ENCODE peak calls at places on chromosomes 5 and 9, in six cellular contexts. C is SK-N-SH, P is H1, S is HepG2, U is K562, R is GM12878. E is an unnamed sample.

GRCh38 chr9:109919736-109920408 is 139.9 kb downstream of the PALM2AKAP2 start:
- DNase-seq in C (no peak), P (no peak), S (no peak), U (no peak), R (no peak), E (no peak)

GRCh38 chr9:23826120-23826629 is at the start of gene ELAVL2:
- DNase-seq in C (peak), P (peak), S (no peak), U (no peak), R (peak), E (no peak)

GRCh38 chr9:74783408-74783807 is 104.3 kb downstream of the TRPM6 start:
- DNase-seq in C (no peak), P (no peak), S (no peak), U (no peak), R (no peak), E (no peak)

GRCh38 chr5:173340451-173340850 is 12.2 kb upstream of the STC2 start:
- DNase-seq in C (no peak), P (no peak), S (no peak), U (no peak), R (no peak), E (no peak)

GRCh38 chr9:4665357-4665756 is 923 bp downstream of the SPATA6L start:
- DNase-seq in C (peak), P (no peak), S (no peak), U (no peak), R (no peak), E (no peak)

GRCh38 chr9:99181621-99182020 is 40.1 kb downstream of the ALG2 start:
- DNase-seq in C (no peak), P (no peak), S (no peak), U (no peak), R (peak), E (no peak)

GRCh38 chr9:72168075-72168474 is 18.8 kb downstream of the GDA start:
- DNase-seq in C (no peak), P (no peak), S (no peak), U (no peak), R (no peak), E (no peak)

GRCh38 chr9:33007755-33008154 is 6.3 kb upstream of the APTX start:
- DNase-seq in C (no peak), P (no peak), S (no peak), U (no peak), R (no peak), E (no peak)

GRCh38 chr5:98872679-98873078 is 56.1 kb downstream of the CHD1 start:
- DNase-seq in C (no peak), P (no peak), S (no peak), U (no peak), R (no peak), E (no peak)

GRCh38 chr5:53041071-53041692 is 52.0 kb downstream of the ITGA2 start:
- DNase-seq in C (no peak), P (no peak), S (no peak), U (no peak), R (peak), E (no peak)

GRCh38 chr5:125245216-125245615 is 498.8 kb upstream of the ZNF608 start:
- DNase-seq in C (no peak), P (no peak), S (no peak), U (no peak), R (no peak), E (no peak)

GRCh38 chr5:82348749-82349148 is 70.6 kb upstream of the RPS23 start:
- DNase-seq in C (no peak), P (no peak), S (no peak), U (no peak), R (no peak), E (no peak)

GRCh38 chr5:109199294-109199693 is 210.5 kb downstream of the PJA2 start:
- DNase-seq in C (no peak), P (no peak), S (no peak), U (no peak), R (no peak), E (no peak)

GRCh38 chr5:78600656-78601452 is 47.7 kb downstream of the LHFPL2 start:
- DNase-seq in C (no peak), P (no peak), S (no peak), U (no peak), R (no peak), E (no peak)

GRCh38 chr5:148206620-148207019 is 3.8 kb downstream of the SPINK6 start:
- DNase-seq in C (no peak), P (no peak), S (no peak), U (no peak), R (no peak), E (no peak)

GRCh38 chr5:50807661-50808060 is 141.2 kb downstream of the PARP8 start:
- DNase-seq in C (no peak), P (no peak), S (no peak), U (no peak), R (no peak), E (no peak)

GRCh38 chr5:2205185-2205585 is 322.5 kb upstream of the IRX4 start:
- DNase-seq in C (no peak), P (no peak), S (no peak), U (no peak), R (no peak), E (no peak)

GRCh38 chr9:34961574-34962480 is 3.7 kb downstream of the PHF24 start:
- DNase-seq in C (no peak), P (no peak), S (no peak), U (no peak), R (no peak), E (no peak)

GRCh38 chr9:107870221-107870620 is 380.7 kb upstream of the KLF4 start:
- DNase-seq in C (no peak), P (no peak), S (no peak), U (no peak), R (no peak), E (no peak)

GRCh38 chr5:174935854-174936474 is 211.6 kb downstream of the MSX2 start:
- DNase-seq in C (peak), P (peak), S (peak), U (peak), R (no peak), E (peak)

GRCh38 chr5:68872088-68872842 is 221.5 kb upstream of the SLC30A5 start:
- DNase-seq in C (peak), P (no peak), S (no peak), U (no peak), R (no peak), E (no peak)

GRCh38 chr5:134153657-134154056 is 23.1 kb downstream of the SKP1 start:
- DNase-seq in C (no peak), P (no peak), S (no peak), U (no peak), R (no peak), E (no peak)

GRCh38 chr5:39941436-39941835 is 516.7 kb upstream of the DAB2 start:
- DNase-seq in C (no peak), P (no peak), S (no peak), U (no peak), R (no peak), E (no peak)

GRCh38 chr5:141948812-141949211 is 9.2 kb downstream of the PCDH12 start:
- DNase-seq in C (no peak), P (no peak), S (no peak), U (no peak), R (no peak), E (no peak)

GRCh38 chr9:96453625-96454024 is 3.7 kb downstream of the HABP4 start:
- DNase-seq in C (peak), P (no peak), S (peak), U (no peak), R (no peak), E (no peak)

GRCh38 chr5:135246605-135246922 is 152.5 kb downstream of the MACROH2A1 start:
- DNase-seq in C (no peak), P (no peak), S (no peak), U (no peak), R (no peak), E (no peak)

GRCh38 chr9:34380511-34381315 is 4.0 kb upstream of the MYORG start:
- DNase-seq in C (peak), P (no peak), S (peak), U (peak), R (no peak), E (no peak)

GRCh38 chr9:9392755-9393154 is 1220.0 kb downstream of the PTPRD start:
- DNase-seq in C (no peak), P (no peak), S (no peak), U (no peak), R (no peak), E (no peak)

GRCh38 chr9:92807757-92808725 is 43.4 kb upstream of the BICD2 start:
- DNase-seq in C (peak), P (no peak), S (no peak), U (no peak), R (no peak), E (no peak)

GRCh38 chr5:142609142-142609541 is 76.7 kb downstream of the FGF1 start:
- DNase-seq in C (no peak), P (no peak), S (no peak), U (no peak), R (no peak), E (no peak)

GRCh38 chr5:20500501-20500900 is 512.5 kb upstream of the CDH18 start:
- DNase-seq in C (no peak), P (no peak), S (no peak), U (no peak), R (no peak), E (no peak)

GRCh38 chr5:1005904-1006655 is 2.5 kb upstream of the NKD2 start:
- DNase-seq in C (no peak), P (no peak), S (no peak), U (no peak), R (no peak), E (no peak)

GRCh38 chr9:16828335-16829281 is 41.9 kb downstream of the BNC2 start:
- DNase-seq in C (peak), P (no peak), S (no peak), U (no peak), R (no peak), E (no peak)

DNA sequence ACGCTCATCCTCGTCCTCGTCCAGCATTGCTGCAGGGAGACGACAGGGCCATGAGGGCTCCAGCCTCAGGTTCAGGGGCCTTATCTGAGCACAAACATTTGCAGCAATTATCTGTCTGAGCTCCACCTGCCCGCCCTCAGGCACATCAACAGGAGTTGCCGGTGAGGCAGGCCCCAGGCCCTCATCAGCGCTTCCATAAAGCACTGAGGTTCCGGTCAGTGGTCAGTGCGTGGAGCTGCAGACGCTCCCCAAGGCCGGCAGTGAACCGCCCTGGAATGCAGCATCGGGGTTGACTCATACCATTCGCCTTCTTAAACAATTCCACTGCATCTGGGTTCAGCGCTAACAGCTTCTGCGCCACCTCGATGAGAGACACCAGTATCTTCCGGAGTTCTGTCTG is 15.2 kb downstream of the UBAC1 start:
- DNase-seq in C (no peak), P (no peak), S (no peak), U (no peak), R (no peak), E (no peak)
- TF ChIP-seq MAX in C (no peak), P (no peak), S (no peak), U (no peak), R (no peak), E (no peak)

GRCh38 chr9:93905473-93906133 is 49.6 kb downstream of the BARX1 start:
- DNase-seq in C (no peak), P (no peak), S (no peak), U (no peak), R (no peak), E (no peak)
- TF ChIP-seq YY1 in C (no peak), P (no peak), S (no peak), U (no peak), R (no peak), E (no peak)

DNA sequence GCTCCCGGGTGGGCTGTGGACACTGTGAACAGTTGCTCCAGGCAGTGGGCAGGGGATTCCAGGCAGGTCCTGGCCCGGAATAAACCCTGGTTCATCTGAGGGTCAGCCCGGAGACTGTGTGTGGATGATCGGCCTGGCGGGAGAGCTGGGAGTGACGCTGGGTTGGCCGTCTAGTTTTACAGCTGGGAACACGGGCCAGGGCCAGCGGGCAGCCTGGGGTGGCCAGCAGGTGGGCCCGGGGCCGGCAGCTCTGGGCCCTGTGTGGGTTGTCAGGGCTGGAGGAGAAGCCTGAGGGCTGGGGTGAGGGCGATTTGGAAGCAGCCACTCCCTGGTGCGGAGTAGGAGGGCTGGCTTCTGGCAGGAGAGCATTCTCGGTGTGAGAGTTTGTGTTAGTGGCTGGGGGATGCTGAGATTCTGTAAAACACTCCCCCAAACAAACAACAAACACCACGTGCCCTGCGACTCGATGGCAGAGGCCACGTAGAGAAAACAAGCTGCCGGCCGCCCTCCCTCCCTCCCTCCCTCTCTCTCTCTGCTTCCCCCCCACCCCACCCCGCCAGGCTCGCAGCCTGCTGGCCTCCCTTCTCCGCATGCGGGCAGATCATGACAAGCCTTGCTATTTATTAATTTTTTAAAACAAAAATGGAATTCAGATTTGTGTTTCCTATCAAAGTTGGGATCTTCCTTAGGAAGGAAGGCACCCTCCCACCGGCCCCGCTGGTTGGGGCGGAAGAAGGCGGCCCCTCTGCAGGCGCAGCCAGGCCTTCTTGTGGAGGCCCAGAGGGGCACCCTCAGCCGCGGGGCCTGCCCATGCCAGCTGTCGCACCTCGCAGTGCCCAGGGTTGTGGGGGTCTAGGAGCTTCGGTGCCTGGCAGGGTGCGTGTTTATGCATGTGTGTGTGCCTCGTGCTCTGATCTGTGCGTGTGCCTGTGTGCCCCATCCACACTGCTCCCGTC is 49.5 kb downstream of the RXRA start:
- DNase-seq in C (peak), P (no peak), S (no peak), U (peak), R (no peak), E (no peak)
- H3K9ac ChIP-seq in C (no peak), P (no peak), S (no peak), U (peak), R (no peak), E (no peak)

GRCh38 chr5:139459451-139459934 is 3.0 kb downstream of the ECSCR start:
- DNase-seq in C (peak), P (no peak), S (peak), U (no peak), R (peak), E (no peak)

GRCh38 chr5:139458580-139459407 is 3.7 kb downstream of the ECSCR start:
- DNase-seq in C (no peak), P (no peak), S (no peak), U (no peak), R (peak), E (no peak)

GRCh38 chr5:139461698-139462097 is 845 bp downstream of the ECSCR start:
- DNase-seq in C (peak), P (no peak), S (no peak), U (no peak), R (no peak), E (no peak)

GRCh38 chr5:139461176-139461575 is 1.4 kb downstream of the ECSCR start:
- DNase-seq in C (no peak), P (no peak), S (no peak), U (no peak), R (no peak), E (no peak)

GRCh38 chr5:139460457-139460856 is 2.1 kb downstream of the ECSCR start:
- DNase-seq in C (no peak), P (no peak), S (no peak), U (no peak), R (no peak), E (no peak)
- TF ChIP-seq MAX in C (no peak), P (no peak), S (no peak), U (no peak), R (no peak), E (no peak)

GRCh38 chr5:154138701-154139100 is 51.8 kb upstream of the GALNT10 start:
- DNase-seq in C (no peak), P (no peak), S (no peak), U (no peak), R (no peak), E (no peak)
- TF ChIP-seq YY1 in C (no peak), P (no peak), S (no peak), U (no peak), R (no peak), E (no peak)